ENCODE peak calls at places on chromosomes 4 and X, in five cellular contexts. Y is stimulated activated CD4-positive, alpha-beta T cell treated with anti-CD3 and anti-CD28 coated beads, TNF-alpha, amount 100 ng/mL, for 48 hours; C is SW480; F is NAMALWA; P is amygdala. I is an unnamed sample.
A peak's percentile ranks its signal among the peaks of the same experiment; 100 is the strongest.

GRCh38 chr4:182144621-182145359 is 98.4 kb upstream of the TENM3 start:
- DNase-seq in Y (no peak), C (peak; percentile 23), F (no peak), P (no peak), I (no peak)

GRCh38 chr4:168318266-168318895 is at the start of gene DDX60:
- DNase-seq in Y (peak; percentile 53), F (peak; percentile 66), P (peak; percentile 23), C (peak; percentile 79), I (peak; percentile 79)

GRCh38 chrX:9619581-9619980 is 146.1 kb downstream of the GPR143 start:
- DNase-seq in C (no peak), F (no peak), Y (no peak), P (no peak), I (no peak)

GRCh38 chrX:102517331-102517730 is 792 bp upstream of the TMSB15A start:
- DNase-seq in C (peak; percentile 40), Y (no peak), F (peak; percentile 1), P (no peak), I (peak; percentile 28)

GRCh38 chrX:109393859-109394258 is 88.0 kb downstream of the GUCY2F start:
- DNase-seq in Y (no peak), C (peak; percentile 11), P (no peak), F (peak; percentile 20), I (peak; percentile 18)

GRCh38 chrX:153816821-153817220 is 13.5 kb downstream of the PDZD4 start:
- DNase-seq in F (peak; percentile 21), Y (no peak), P (no peak), C (no peak), I (no peak)

GRCh38 chr4:139603576-139604387 is 47.8 kb upstream of the SETD7 start:
- DNase-seq in Y (no peak), C (peak; percentile 72), F (peak; percentile 78), P (no peak), I (peak; percentile 65)

GRCh38 chrX:119688856-119689455 is 4.0 kb downstream of the SEPTIN6 start:
- DNase-seq in Y (no peak), P (no peak), F (peak; percentile 40), C (no peak), I (no peak)

GRCh38 chr4:19678763-19679162 is 572.9 kb upstream of the SLIT2 start:
- DNase-seq in P (no peak), Y (no peak), F (no peak), C (peak; percentile 2), I (peak; percentile 58)

GRCh38 chr4:117135634-117136354 is 50.4 kb upstream of the TRAM1L1 start:
- DNase-seq in Y (no peak), F (no peak), C (no peak), P (no peak), I (no peak)

GRCh38 chr4:15677507-15677988 is 4.1 kb upstream of the FAM200B start:
- DNase-seq in Y (no peak), P (no peak), C (peak; percentile 40), F (no peak), I (no peak)

GRCh38 chrX:44025611-44026010 is 52.4 kb upstream of the NDP start:
- DNase-seq in F (no peak), C (no peak), P (no peak), Y (no peak), I (peak; percentile 16)

GRCh38 chr4:185399466-185399865 is 2.8 kb downstream of the ANKRD37 start:
- DNase-seq in Y (no peak), C (no peak), P (no peak), F (no peak), I (no peak)

GRCh38 chr4:179110356-179110755 is 1668.1 kb upstream of the AGA start:
- DNase-seq in F (no peak), Y (no peak), P (no peak), C (peak; percentile 3), I (peak; percentile 57)

GRCh38 chrX:31337332-31337731 is 265.5 kb upstream of the FTHL17 start:
- DNase-seq in P (no peak), C (no peak), F (no peak), Y (no peak), I (no peak)

GRCh38 chr4:88276952-88277710 is 7.2 kb downstream of the PPM1K start:
- DNase-seq in P (no peak), Y (no peak), F (no peak), C (no peak), I (no peak)

GRCh38 chr4:8218371-8219050 is 19.4 kb downstream of the SH3TC1 start:
- DNase-seq in C (no peak), Y (no peak), F (no peak), P (no peak), I (no peak)

I was measured in RKO.